ENCODE peak calls at places on chromosomes 1 and 21, in four cellular contexts. N is lung, C is Peyer's patch, R is thoracic aorta. I is an unnamed sample.
A peak's percentile ranks its signal among the peaks of the same experiment; 100 is the strongest.

GRCh38 chr1:181104790-181105133 is 16.3 kb downstream of the IER5 start:
- DNase-seq in N (no peak), C (peak; percentile 49), R (no peak), I (peak; percentile 40)

GRCh38 chr1:2192031-2192995 is 2.3 kb downstream of the FAAP20 start:
- DNase-seq in N (peak; percentile 67), C (no peak), R (no peak), I (no peak)

GRCh38 chr1:26574690-26575349 is 45.3 kb downstream of the RPS6KA1 start:
- DNase-seq in N (peak; percentile 38), C (no peak), R (no peak), I (no peak)

GRCh38 chr21:37071561-37072238 is 1.2 kb downstream of the PIGP start:
- DNase-seq in N (peak; percentile 57), C (no peak), R (no peak), I (no peak)

GRCh38 chr1:1232224-1232800 is at the start of gene B3GALT6:
- DNase-seq in N (no peak), C (no peak), R (no peak), I (no peak)

GRCh38 chr1:103267271-103267670 is 158.9 kb upstream of the COL11A1 start:
- DNase-seq in N (no peak), C (no peak), R (no peak), I (no peak)

GRCh38 chr1:64822621-64823020 is 77.7 kb downstream of the RAVER2 start:
- DNase-seq in N (no peak), C (no peak), R (no peak), I (no peak)

GRCh38 chr1:206953626-206954025 is 7.4 kb upstream of the PIGR start:
- DNase-seq in N (no peak), C (no peak), R (no peak), I (no peak)

GRCh38 chr1:200035397-200035955 is 8.0 kb downstream of the NR5A2 start:
- DNase-seq in N (no peak), C (no peak), R (no peak), I (no peak)

GRCh38 chr1:18111605-18112297 is 4.2 kb downstream of the IGSF21 start:
- DNase-seq in N (no peak), C (no peak), R (no peak), I (no peak)

GRCh38 chr1:94514095-94514727 is 27.3 kb downstream of the F3 start:
- DNase-seq in N (no peak), C (no peak), R (no peak), I (no peak)

GRCh38 chr1:27021347-27022031 is 8.8 kb upstream of the TENT5B start:
- DNase-seq in N (no peak), C (no peak), R (no peak), I (no peak)

GRCh38 chr21:38760017-38760761 is 45.5 kb upstream of the ETS2 start:
- DNase-seq in N (no peak), C (no peak), R (no peak), I (no peak)

GRCh38 chr21:42406201-42406601 is 2.5 kb downstream of the UBASH3A start:
- DNase-seq in N (no peak), C (peak; percentile 39), R (no peak), I (peak; percentile 68)

GRCh38 chr21:44838951-44839350 is 21.1 kb upstream of the SUMO3 start:
- DNase-seq in N (no peak), C (peak; percentile 8), R (no peak), I (no peak)

GRCh38 chr1:109767596-109768334 is 4.0 kb upstream of the EPS8L3 start:
- DNase-seq in N (no peak), C (no peak), R (no peak), I (no peak)

GRCh38 chr1:149936076-149936991 is at the start of gene MTMR11:
- DNase-seq in N (no peak), C (no peak), R (no peak), I (no peak)

GRCh38 chr1:164855930-164856329 is 296.9 kb downstream of the PBX1 start:
- DNase-seq in N (no peak), C (no peak), R (no peak), I (no peak)

GRCh38 chr1:117664314-117664713 is 58.5 kb downstream of the TENT5C start:
- DNase-seq in N (no peak), C (peak; percentile 65), R (no peak), I (peak; percentile 46)

GRCh38 chr1:156740679-156741612 is at the start of gene MRPL24:
- DNase-seq in N (peak; percentile 98), C (peak; percentile 98), R (peak; percentile 97), I (peak; percentile 95)

GRCh38 chr21:25080161-25080560 is 527.1 kb downstream of the MRPL39 start:
- DNase-seq in N (no peak), C (no peak), R (no peak), I (no peak)

DNA sequence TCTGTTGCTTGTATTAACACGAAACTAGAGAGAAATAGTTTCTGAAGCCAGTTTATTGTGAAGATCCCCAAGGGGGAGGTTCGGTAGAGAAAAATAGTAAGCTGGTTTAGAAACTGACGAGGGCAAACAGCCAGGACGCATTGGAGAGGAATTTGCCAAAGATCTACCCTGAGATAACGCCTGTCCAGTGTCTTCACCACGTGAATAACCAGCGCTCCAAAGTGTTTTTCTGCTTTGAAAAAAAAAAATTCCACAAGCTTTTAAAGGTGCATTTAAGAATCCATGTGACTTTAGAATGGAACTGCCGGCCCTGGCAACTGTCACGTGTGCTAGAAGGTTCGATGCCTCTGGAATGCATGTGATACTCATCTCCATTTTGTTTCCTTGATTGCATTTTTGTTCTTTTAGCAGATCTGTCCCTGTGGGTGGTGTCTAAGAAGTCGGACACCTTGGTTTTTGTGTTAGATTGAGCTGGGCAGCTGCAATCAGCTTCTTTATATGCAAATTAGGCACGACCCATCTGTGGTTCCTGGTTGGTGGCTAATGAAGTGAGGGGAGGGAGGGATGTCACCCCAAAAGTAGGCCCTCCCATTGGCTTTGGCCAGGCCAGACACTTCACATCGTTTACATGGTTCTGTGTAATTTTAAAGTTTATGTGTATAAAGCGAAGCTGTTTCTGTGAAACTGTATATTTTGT is 1.3 kb upstream of the THAP3 start:
- DNase-seq in N (no peak), C (no peak), R (no peak), I (no peak)
- H3K27ac ChIP-seq in N (no peak overlapping the region), C (no peak overlapping the region), R (no peak overlapping the region), I (no peak overlapping the region)

DNA sequence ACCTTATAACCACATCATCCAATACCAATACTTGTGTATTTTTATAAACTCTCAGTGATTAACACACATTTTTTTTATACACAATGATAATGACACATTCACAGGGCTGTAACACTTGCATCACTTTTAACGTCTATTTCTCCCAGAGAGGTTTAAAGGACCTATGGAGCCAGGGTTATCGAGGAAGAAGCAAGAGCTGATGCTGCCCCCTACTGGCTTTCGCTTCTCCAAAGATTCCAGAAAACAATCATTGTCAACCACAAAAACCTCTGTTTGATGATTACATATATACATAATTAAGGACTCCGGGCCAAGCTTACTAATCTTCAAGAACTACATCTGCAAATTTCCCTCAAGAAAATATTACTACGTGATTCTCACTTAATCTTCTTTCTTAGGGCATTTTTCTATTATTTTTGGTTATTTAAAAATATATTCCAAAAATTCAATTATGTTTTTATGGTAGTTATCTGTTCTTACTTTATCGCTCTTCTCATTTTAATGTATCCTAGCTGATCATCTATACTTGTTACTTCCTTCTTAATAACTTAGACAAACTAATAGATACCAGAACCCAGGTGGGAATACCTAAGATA is 214.5 kb downstream of the VAV3 start:
- DNase-seq in N (peak; percentile 35), C (peak; percentile 39), R (no peak), I (no peak)
- TF ChIP-seq CTCF in N (peak; percentile 7), C (peak; percentile 80), R (no peak), I (peak; percentile 26)

GRCh38 chr1:12387641-12388040 is 157.8 kb downstream of the VPS13D start:
- DNase-seq in N (no peak), C (no peak), R (no peak), I (no peak)

GRCh38 chr1:12383786-12384185 is 154.0 kb downstream of the VPS13D start:
- DNase-seq in N (no peak), C (no peak), R (no peak), I (no peak)

GRCh38 chr1:12383001-12383400 is 153.2 kb downstream of the VPS13D start:
- DNase-seq in N (no peak), C (no peak), R (no peak), I (no peak)

GRCh38 chr1:12384836-12385456 is 155.1 kb downstream of the VPS13D start:
- DNase-seq in N (no peak), C (no peak), R (no peak), I (no peak)

GRCh38 chr1:12386130-12386529 is 156.3 kb downstream of the VPS13D start:
- DNase-seq in N (no peak), C (no peak), R (no peak), I (no peak)
- H3K9me3 ChIP-seq in N (peaks cover 4% of the 10 kb centered on the region), C (no peaks in the 10 kb centered on the region), R (peaks cover 5% of the 10 kb centered on the region), I (peaks cover 4% of the 10 kb centered on the region)

GRCh38 chr1:161226320-161226711 is 456 bp downstream of the TOMM40L start:
- DNase-seq in N (no peak), C (no peak), R (no peak), I (no peak)
- H3K27ac ChIP-seq in N (peak overlapping the region; percentile 49), C (peak overlapping the region; percentile 70), R (no peak overlapping the region), I (peak overlapping the region; percentile 43)

I was measured in CD8-positive, alpha-beta T cell.